ENCODE peak calls at places on chromosomes 13 and 19, in eight cellular contexts. Z is left lung, A is PC-3, S is fibroblast of pulmonary artery, W is dorsolateral prefrontal cortex, H is thoracic aorta, C is left ventricle myocardium inferior, B is B cell. J is an unnamed sample.

GRCh38 chr19:13803038-13803437 is 7.8 kb downstream of the ZSWIM4 start:
- DNase-seq in H (no peak), C (no peak), Z (peak; percentile 80), S (no peak), W (no peak), A (peak; percentile 35), B (no peak), J (no peak)

GRCh38 chr19:46745521-46746280 is at the start of gene FKRP:
- DNase-seq in Z (peak; percentile 87), H (no peak), C (peak; percentile 48), S (no peak), B (peak; percentile 85), A (no peak), W (no peak), J (no peak)

GRCh38 chr19:56170261-56170660 is 5.5 kb upstream of the GALP start:
- DNase-seq in A (peak; percentile 94), W (no peak), S (peak; percentile 22), H (no peak), C (no peak), Z (peak; percentile 82), B (no peak), J (no peak)

GRCh38 chr19:48271531-48272151 is 1.8 kb downstream of the ZNF114 start:
- DNase-seq in B (peak; percentile 53), S (peak; percentile 51), C (peak; percentile 40), H (no peak), Z (peak; percentile 81), W (no peak), A (peak; percentile 23), J (no peak)

GRCh38 chr13:97179501-97179900 is 42.6 kb upstream of the MBNL2 start:
- DNase-seq in S (no peak), Z (no peak), H (no peak), A (peak; percentile 38), C (no peak), W (no peak), B (no peak), J (no peak)

GRCh38 chr13:111972261-111972780 is 94.6 kb upstream of the SOX1 start:
- DNase-seq in W (no peak), Z (no peak), C (no peak), A (no peak), H (no peak), B (no peak), S (no peak), J (no peak)

GRCh38 chr19:16495982-16496612 is at the start of the genes C19orf44 and CALR3:
- DNase-seq in B (peak; percentile 92), C (peak; percentile 99), A (peak; percentile 99), W (peak; percentile 99), Z (peak; percentile 98), H (peak; percentile 97), S (peak; percentile 99), J (peak; percentile 94)

GRCh38 chr13:96817336-96817941 is 176.8 kb downstream of the OXGR1 start:
- DNase-seq in H (no peak), B (no peak), W (no peak), A (peak; percentile 50), S (peak; percentile 52), Z (no peak), C (no peak), J (no peak)

GRCh38 chr13:98443800-98444325 is 133.0 kb downstream of the STK24 start:
- DNase-seq in B (no peak), A (no peak), C (no peak), W (no peak), H (no peak), S (no peak), Z (no peak), J (no peak)

GRCh38 chr13:75255653-75256052 is 226.3 kb downstream of the TBC1D4 start:
- DNase-seq in A (no peak), C (no peak), Z (no peak), B (no peak), W (no peak), H (no peak), S (no peak), J (no peak)

GRCh38 chr13:38223093-38223492 is 126.6 kb upstream of the UFM1 start:
- DNase-seq in H (no peak), C (no peak), W (no peak), Z (no peak), B (no peak), A (peak; percentile 19), S (peak; percentile 60), J (no peak)

GRCh38 chr13:28441533-28441928 is 53.4 kb downstream of the FLT1 start:
- DNase-seq in S (no peak), A (no peak), W (no peak), Z (no peak), H (no peak), B (no peak), C (no peak), J (no peak)

GRCh38 chr13:112171570-112171965 is 104.6 kb downstream of the SOX1 start:
- DNase-seq in W (no peak), A (no peak), C (no peak), S (no peak), Z (no peak), B (no peak), H (no peak), J (no peak)

GRCh38 chr19:47699360-47699917 is 13.8 kb upstream of the EHD2 start:
- DNase-seq in B (peak; percentile 89), Z (peak; percentile 84), H (no peak), A (peak; percentile 43), W (no peak), C (no peak), S (peak; percentile 41), J (no peak)

GRCh38 chr19:16340092-16340491 is 15.5 kb downstream of the KLF2 start:
- DNase-seq in W (no peak), B (no peak), H (no peak), A (no peak), C (no peak), S (no peak), Z (no peak), J (no peak)

DNA sequence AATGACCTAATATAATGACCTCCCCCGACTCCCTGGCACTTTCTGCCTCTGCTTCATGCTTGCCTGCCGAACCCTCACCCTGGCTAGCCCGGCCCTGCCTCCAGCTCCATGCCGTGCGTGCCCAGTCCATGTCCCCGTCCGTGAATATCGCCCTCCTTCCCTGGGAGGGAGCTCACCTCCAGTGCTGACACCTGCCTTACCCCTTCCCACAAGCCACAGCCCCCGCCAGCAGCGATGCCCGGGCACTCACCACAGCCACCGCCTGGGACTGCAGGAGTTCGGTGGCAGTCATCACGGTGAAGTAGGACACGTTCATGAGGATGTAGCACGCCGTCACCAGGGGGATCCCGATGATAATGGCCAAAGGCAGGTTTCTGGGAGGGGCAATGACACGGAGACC is 10.0 kb downstream of the SLC7A9 start:
- DNase-seq in Z (no peak), B (no peak), S (no peak), C (no peak), W (no peak), H (no peak), A (no peak), J (no peak)
- TF ChIP-seq CTCF in Z (no peak), B (no peak), S (no peak), C (no peak), W (no peak), H (no peak), A (no peak), J (no peak)

DNA sequence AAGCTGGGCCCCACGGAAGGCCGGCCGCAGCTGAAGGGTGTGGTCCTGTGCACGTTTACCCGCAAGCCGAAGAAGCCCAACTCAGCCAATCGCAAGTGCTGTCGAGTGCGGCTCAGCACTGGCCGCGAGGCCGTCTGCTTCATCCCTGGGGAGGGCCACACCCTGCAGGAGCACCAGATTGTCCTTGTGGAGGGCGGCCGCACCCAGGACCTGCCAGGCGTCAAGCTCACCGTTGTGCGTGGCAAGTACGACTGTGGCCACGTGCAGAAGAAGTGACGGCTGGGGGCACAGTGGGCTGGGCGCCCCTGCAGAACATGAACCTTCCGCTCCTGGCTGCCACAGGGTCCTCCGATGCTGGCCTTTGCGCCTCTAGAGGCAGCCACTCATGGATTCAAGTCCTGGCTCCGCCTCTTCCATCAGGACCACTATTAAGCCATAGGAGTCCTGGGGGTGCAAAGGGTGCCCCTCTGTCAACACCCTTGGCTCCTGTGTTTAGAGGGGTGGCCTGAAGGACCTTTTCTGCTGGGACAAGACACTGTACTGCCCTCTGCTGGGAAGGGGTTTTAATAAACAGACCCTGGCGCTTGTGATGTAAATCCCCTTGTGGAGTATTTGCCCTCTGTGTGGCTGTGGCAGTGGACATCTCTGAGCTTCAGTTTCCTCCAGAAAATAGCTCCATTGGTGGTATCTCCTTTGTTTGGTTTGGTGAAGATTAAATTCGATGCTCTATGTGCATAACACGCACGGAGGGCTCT is 1.9 kb downstream of the MRPS12 start:
- DNase-seq in C (no peak), H (no peak), A (peak; percentile 6), B (peak; percentile 44), S (peak; percentile 68), W (no peak), Z (peak; percentile 74), J (no peak)
- TF ChIP-seq CTCF in C (peak; percentile 45), H (no peak), A (peak; percentile 42), B (peak; percentile 47), S (peak; percentile 44), W (no peak), Z (no peak), J (no peak)

DNA sequence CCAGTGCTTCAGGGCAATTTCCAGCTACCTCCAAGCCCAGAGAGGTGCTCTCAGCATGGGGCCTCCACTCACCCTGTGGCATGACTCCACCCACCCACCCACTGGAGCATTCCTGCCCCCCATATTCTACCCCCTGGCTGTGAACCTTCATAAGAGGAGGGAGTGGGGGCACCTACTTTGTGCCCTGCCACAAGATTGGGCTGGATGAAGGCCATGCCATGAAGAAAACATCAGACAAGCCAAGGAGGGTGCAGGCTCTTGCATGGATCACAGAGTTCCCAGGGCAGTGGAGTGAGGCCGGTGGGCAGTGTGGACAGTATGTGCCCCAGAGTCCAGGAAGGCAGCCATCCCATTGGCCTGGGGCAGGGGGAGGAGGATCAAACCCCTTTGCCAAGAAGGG is 97.8 kb downstream of the UQCRFS1 start:
- DNase-seq in W (no peak), B (no peak), A (no peak), S (no peak), C (no peak), H (no peak), Z (no peak), J (no peak)
- TF ChIP-seq CTCF in W (no peak), B (no peak), A (no peak), S (no peak), C (no peak), H (no peak), Z (no peak), J (no peak)

DNA sequence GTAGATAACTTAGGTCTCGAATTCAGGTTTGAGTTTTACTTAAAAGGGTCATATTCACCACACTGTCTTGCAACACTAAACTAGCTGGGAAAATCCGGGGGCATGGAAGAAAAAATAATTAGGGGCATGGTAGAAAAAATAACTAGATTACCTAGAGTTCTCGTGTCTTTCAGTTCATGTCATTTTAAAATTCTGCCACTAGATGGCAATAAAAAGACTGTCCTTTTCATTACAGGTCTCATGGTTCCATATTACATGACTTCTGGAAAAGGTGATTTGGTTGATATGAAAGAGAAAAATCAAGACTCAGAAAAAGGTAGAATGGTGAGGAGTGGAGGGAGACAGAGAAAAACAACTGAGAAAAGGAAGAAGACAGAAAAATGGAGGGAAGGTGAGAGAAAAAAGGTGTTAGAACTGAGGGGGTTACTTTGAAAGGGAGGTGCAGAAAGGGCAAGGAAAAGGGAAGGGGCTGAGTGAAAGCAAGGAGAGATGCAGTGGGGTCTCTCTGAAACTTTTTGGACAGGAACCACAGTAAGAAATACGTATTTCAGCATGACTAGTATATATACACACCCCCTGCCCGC is 299.0 kb downstream of the KLF12 start:
- DNase-seq in B (peak; percentile 23), C (no peak), W (no peak), A (peak; percentile 67), S (peak; percentile 70), H (no peak), Z (no peak), J (no peak)
- TF ChIP-seq CTCF in B (peak; percentile 91), C (peak; percentile 80), W (peak; percentile 32), A (peak; percentile 68), S (peak; percentile 52), H (peak; percentile 76), Z (peak; percentile 62), J (peak; percentile 80)